ENCODE peak calls at places on chromosomes 6 and 20, in seven cellular contexts. Q is breast epithelium, P is sigmoid colon, J is endothelial cell of umbilical vein, X is stomach, L is suprapubic skin, V is HCT116. D is an unnamed sample.

GRCh38 chr20:58634818-58635665 is 16.0 kb upstream of the STX16 start:
- DNase-seq in Q (no peak), P (peak), J (no peak), X (no peak), L (no peak), V (no peak), D (peak)

GRCh38 chr6:157518399-157519250 is 137.6 kb downstream of the ZDHHC14 start:
- DNase-seq in Q (no peak), P (no peak), J (no peak), X (no peak), L (no peak), V (peak), D (no peak)

GRCh38 chr6:73579389-73579788 is 58.6 kb upstream of the EEF1A1 start:
- DNase-seq in Q (no peak), P (no peak), J (no peak), X (no peak), L (no peak), V (no peak), D (no peak)

GRCh38 chr6:99746261-99746895 is 139.7 kb downstream of the PRDM13 start:
- DNase-seq in Q (peak), P (no peak), J (peak), X (peak), L (no peak), V (peak), D (no peak)

GRCh38 chr6:119643866-119644265 is 294.3 kb upstream of the MAN1A1 start:
- DNase-seq in Q (no peak), P (no peak), J (no peak), X (no peak), L (no peak), V (no peak), D (no peak)

GRCh38 chr6:34305497-34305896 is 56.7 kb upstream of the SMIM29 start:
- DNase-seq in Q (no peak), P (no peak), J (no peak), X (no peak), L (no peak), V (no peak), D (no peak)

GRCh38 chr6:158377866-158378265 is 65.6 kb downstream of the TULP4 start:
- DNase-seq in Q (peak), P (no peak), J (no peak), X (no peak), L (no peak), V (no peak), D (no peak)

GRCh38 chr6:166333172-166333995 is 9.0 kb downstream of the SFT2D1 start:
- DNase-seq in Q (no peak), P (no peak), J (no peak), X (no peak), L (no peak), V (no peak), D (peak)

GRCh38 chr6:80974579-80974978 is 777.9 kb downstream of the TENT5A start:
- DNase-seq in Q (no peak), P (no peak), J (no peak), X (no peak), L (no peak), V (no peak), D (no peak)

GRCh38 chr20:59435496-59435895 is 135.1 kb downstream of the EDN3 start:
- DNase-seq in Q (no peak), P (no peak), J (no peak), X (no peak), L (no peak), V (no peak), D (no peak)

GRCh38 chr20:51092238-51092822 is 69.4 kb upstream of the KCNG1 start:
- DNase-seq in Q (no peak), P (no peak), J (no peak), X (no peak), L (no peak), V (no peak), D (no peak)

GRCh38 chr6:45727228-45727627 is 288.4 kb downstream of the CLIC5 start:
- DNase-seq in Q (no peak), P (no peak), J (no peak), X (no peak), L (no peak), V (no peak), D (no peak)

GRCh38 chr6:45903959-45904358 is 111.7 kb downstream of the CLIC5 start:
- DNase-seq in Q (no peak), P (no peak), J (no peak), X (no peak), L (no peak), V (no peak), D (no peak)

GRCh38 chr20:17570347-17571152 is 675 bp downstream of the DSTN start:
- DNase-seq in Q (peak), P (peak), J (peak), X (peak), L (peak), V (peak), D (peak)

GRCh38 chr20:63831696-63832686 is 927 bp upstream of the ZBTB46 start:
- DNase-seq in Q (no peak), P (no peak), J (no peak), X (peak), L (no peak), V (peak), D (no peak)

GRCh38 chr6:41181566-41181965 is 18.6 kb upstream of the TREM2 start:
- DNase-seq in Q (no peak), P (no peak), J (no peak), X (no peak), L (no peak), V (no peak), D (no peak)

GRCh38 chr6:33061987-33062386 is 11.5 kb downstream of the HLA-DPA1 start:
- DNase-seq in Q (no peak), P (no peak), J (peak), X (no peak), L (no peak), V (no peak), D (peak)

GRCh38 chr6:127302728-127303675 is 36.3 kb downstream of the RNF146 start:
- DNase-seq in Q (no peak), P (no peak), J (peak), X (peak), L (no peak), V (peak), D (peak)

GRCh38 chr6:19463925-19464324 is 373.2 kb upstream of the ID4 start:
- DNase-seq in Q (no peak), P (no peak), J (no peak), X (no peak), L (no peak), V (no peak), D (no peak)

GRCh38 chr20:10652660-10653191 is 21.1 kb downstream of the JAG1 start:
- DNase-seq in Q (no peak), P (peak), J (peak), X (no peak), L (no peak), V (no peak), D (no peak)

GRCh38 chr6:42406296-42407280 is 45.1 kb downstream of the TRERF1 start:
- DNase-seq in Q (no peak), P (no peak), J (peak), X (no peak), L (no peak), V (no peak), D (no peak)

GRCh38 chr6:56335733-56336132 is 88.4 kb upstream of the COL21A1 start:
- DNase-seq in Q (no peak), P (no peak), J (peak), X (no peak), L (no peak), V (peak), D (no peak)

GRCh38 chr20:53698321-53698978 is 104.8 kb upstream of the ZNF217 start:
- DNase-seq in Q (no peak), P (no peak), J (no peak), X (no peak), L (no peak), V (no peak), D (no peak)

GRCh38 chr6:116206231-116206903 is 47.5 kb downstream of the TSPYL4 start:
- DNase-seq in Q (no peak), P (no peak), J (no peak), X (no peak), L (no peak), V (no peak), D (no peak)

GRCh38 chr6:19535351-19535750 is 301.8 kb upstream of the ID4 start:
- DNase-seq in Q (no peak), P (no peak), J (no peak), X (no peak), L (no peak), V (no peak), D (no peak)

GRCh38 chr20:59300341-59301081 is at the start of gene EDN3:
- DNase-seq in Q (no peak), P (no peak), J (no peak), X (no peak), L (no peak), V (no peak), D (no peak)

GRCh38 chr20:62941792-62942191 is 3.8 kb downstream of the GID8 start:
- DNase-seq in Q (no peak), P (no peak), J (no peak), X (no peak), L (no peak), V (no peak), D (no peak)

GRCh38 chr6:11043552-11043960 is 549 bp downstream of the ELOVL2 start:
- DNase-seq in Q (no peak), P (no peak), J (no peak), X (no peak), L (no peak), V (no peak), D (peak)

GRCh38 chr6:81897793-81898192 is 145.3 kb upstream of the TENT5A start:
- DNase-seq in Q (no peak), P (no peak), J (no peak), X (no peak), L (no peak), V (no peak), D (no peak)

GRCh38 chr20:23105193-23105592 is 19.1 kb upstream of the CD93 start:
- DNase-seq in Q (no peak), P (no peak), J (no peak), X (no peak), L (no peak), V (no peak), D (no peak)

GRCh38 chr6:34352305-34352937 is 40.0 kb downstream of the NUDT3 start:
- DNase-seq in Q (no peak), P (no peak), J (no peak), X (no peak), L (no peak), V (no peak), D (no peak)

GRCh38 chr20:3686867-3687321 is 5.1 kb upstream of the ADAM33 start:
- DNase-seq in Q (peak), P (peak), J (no peak), X (peak), L (no peak), V (no peak), D (no peak)

GRCh38 chr6:19150307-19150706 is 686.9 kb upstream of the ID4 start:
- DNase-seq in Q (no peak), P (no peak), J (no peak), X (no peak), L (no peak), V (no peak), D (no peak)

GRCh38 chr20:33373735-33374605 is 27.3 kb downstream of the CDK5RAP1 start:
- DNase-seq in Q (peak), P (no peak), J (peak), X (no peak), L (no peak), V (no peak), D (no peak)

GRCh38 chr6:16649895-16650294 is 111.4 kb downstream of the ATXN1 start:
- DNase-seq in Q (no peak), P (no peak), J (no peak), X (no peak), L (no peak), V (no peak), D (no peak)

GRCh38 chr20:37519508-37520416 is 1.3 kb upstream of the NNAT start:
- DNase-seq in Q (no peak), P (peak), J (peak), X (peak), L (no peak), V (no peak), D (no peak)

GRCh38 chr20:37520417-37520751 is 666 bp upstream of the NNAT start:
- DNase-seq in Q (no peak), P (no peak), J (no peak), X (peak), L (no peak), V (no peak), D (no peak)

GRCh38 chr20:37523012-37523391 is 2.0 kb downstream of the NNAT start:
- DNase-seq in Q (no peak), P (peak), J (no peak), X (peak), L (no peak), V (no peak), D (no peak)

GRCh38 chr20:37522258-37523011 is 1.4 kb downstream of the NNAT start:
- DNase-seq in Q (peak), P (peak), J (peak), X (peak), L (no peak), V (no peak), D (no peak)

DNA sequence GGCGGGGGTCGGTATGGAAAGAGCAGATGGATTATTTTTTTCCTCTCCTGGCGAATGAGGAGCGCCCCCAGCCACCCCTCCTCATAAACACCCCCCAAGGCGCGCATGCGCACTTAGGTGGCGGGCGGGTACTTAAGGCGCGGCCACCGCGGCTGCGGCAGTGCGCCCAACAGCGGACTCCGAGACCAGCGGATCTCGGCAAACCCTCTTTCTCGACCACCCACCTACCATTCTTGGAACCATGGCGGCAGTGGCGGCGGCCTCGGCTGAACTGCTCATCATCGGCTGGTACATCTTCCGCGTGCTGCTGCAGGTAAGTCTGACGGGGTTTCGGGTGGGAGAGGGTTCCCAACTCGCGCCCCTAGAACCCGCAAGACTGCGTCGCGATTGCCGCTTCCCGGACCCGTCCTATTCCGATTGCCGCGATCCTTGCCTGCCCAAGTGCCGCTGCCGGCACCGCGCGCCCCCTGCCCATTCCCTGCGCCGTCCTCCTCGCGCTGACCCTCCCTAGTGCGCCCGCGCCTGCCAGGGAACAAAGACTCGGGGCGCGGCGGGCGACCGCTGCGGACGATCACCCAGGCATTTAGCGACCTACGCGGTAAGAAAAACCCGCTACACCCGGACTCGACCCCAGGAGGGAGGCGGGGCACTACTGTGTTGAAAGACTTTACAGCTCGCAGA is at the start of gene NNAT:
- DNase-seq in Q (no peak), P (no peak), J (no peak), X (peak), L (no peak), V (no peak), D (no peak)
- TF ChIP-seq POLR2A in Q (no peak), P (no peak), J (no peak), X (no peak), L (no peak), V (no peak), D (no peak)

GRCh38 chr6:2188856-2189384 is 56.5 kb downstream of the GMDS start:
- DNase-seq in Q (no peak), P (no peak), J (peak), X (no peak), L (no peak), V (no peak), D (no peak)
- TF ChIP-seq POLR2AphosphoS5 in Q (no peak), P (no peak), J (no peak), X (no peak), L (no peak), V (no peak), D (no peak)

DNA sequence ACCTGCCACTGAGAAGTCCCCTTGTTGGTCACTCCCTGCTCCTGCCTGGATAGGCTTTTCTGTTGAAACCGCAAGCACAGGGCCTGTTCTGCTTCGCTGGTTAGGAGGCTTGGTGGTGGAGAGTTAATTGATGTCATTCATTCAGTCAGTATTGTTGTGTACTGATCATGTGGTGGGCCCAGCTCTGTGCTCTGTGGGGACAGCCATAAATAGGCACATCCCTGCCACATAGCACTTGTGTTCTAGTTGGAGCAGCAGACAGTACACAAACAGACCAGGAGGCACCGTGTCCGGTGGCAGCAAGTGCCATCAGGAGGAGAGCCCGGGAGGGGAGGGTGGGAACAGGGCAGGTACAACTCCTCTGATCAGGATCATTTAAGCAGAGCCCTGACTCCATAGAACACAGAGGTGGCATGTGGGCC is 155.2 kb upstream of the INSM1 start:
- DNase-seq in Q (no peak), P (no peak), J (no peak), X (no peak), L (no peak), V (no peak), D (no peak)
- TF ChIP-seq POLR2A in Q (no peak), P (no peak), J (no peak), X (no peak), L (no peak), V (no peak), D (no peak)

DNA sequence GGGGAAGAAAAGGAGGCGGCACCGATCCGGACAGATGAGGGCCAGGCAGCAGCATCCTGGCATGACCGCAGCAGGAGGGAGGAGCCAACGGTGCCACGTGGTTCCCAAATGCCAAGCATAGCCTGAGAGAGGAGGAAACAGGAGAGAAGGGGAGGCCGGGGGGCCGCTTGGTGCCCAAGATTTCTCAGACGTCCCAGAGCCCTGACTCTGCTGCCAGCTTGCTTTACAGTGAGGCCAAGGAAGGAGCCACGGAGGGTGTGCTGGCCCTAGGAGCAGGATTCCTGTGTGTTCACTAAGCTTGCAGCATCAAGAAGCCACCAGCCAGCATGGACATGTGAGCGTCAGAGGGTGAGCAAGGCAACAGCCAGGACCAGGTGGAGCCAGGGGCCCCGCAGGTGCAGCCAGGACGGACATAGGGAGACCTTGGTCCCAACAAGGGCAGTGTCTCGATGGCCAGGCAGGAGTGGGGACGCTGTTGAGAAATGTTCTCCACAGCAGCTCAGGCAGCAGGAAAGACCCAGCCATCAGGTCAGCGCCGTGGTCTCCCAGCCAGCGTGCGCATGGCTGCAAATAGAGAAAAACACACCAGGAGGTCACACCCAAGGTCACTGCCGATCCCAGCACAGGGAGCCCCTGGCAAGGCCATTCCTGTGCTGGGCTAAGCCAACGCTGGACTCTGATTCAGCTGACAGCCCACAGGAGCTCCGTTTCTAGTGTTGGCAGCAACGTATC is 143.7 kb downstream of the DLL1 start:
- DNase-seq in Q (peak), P (peak), J (no peak), X (no peak), L (peak), V (no peak), D (no peak)
- TF ChIP-seq POLR2AphosphoS5 in Q (no peak), P (no peak), J (no peak), X (no peak), L (no peak), V (no peak), D (no peak)

GRCh38 chr6:149454405-149454848 is 30.4 kb downstream of the ZC3H12D start:
- DNase-seq in Q (peak), P (peak), J (peak), X (peak), L (peak), V (no peak), D (no peak)
- TF ChIP-seq POLR2A in Q (no peak), P (no peak), J (no peak), X (no peak), L (no peak), V (no peak), D (no peak)

GRCh38 chr20:44183282-44183681 is 3.7 kb downstream of the JPH2 start:
- DNase-seq in Q (no peak), P (peak), J (no peak), X (no peak), L (no peak), V (no peak), D (no peak)

GRCh38 chr20:44187054-44187762 is at the start of gene JPH2:
- DNase-seq in Q (peak), P (peak), J (no peak), X (peak), L (no peak), V (no peak), D (no peak)

GRCh38 chr20:44186201-44186600 is 787 bp downstream of the JPH2 start:
- DNase-seq in Q (peak), P (no peak), J (no peak), X (no peak), L (no peak), V (no peak), D (no peak)

GRCh38 chr20:44186674-44187053 is 324 bp downstream of the JPH2 start:
- DNase-seq in Q (peak), P (peak), J (no peak), X (no peak), L (no peak), V (no peak), D (no peak)

GRCh38 chr20:44185574-44185973 is 1.4 kb downstream of the JPH2 start:
- DNase-seq in Q (peak), P (no peak), J (no peak), X (no peak), L (no peak), V (no peak), D (no peak)
- TF ChIP-seq POLR2AphosphoS5 in Q (no peak), P (no peak), J (no peak), X (no peak), L (no peak), V (no peak), D (no peak)

GRCh38 chr6:31901953-31902643 is at the start of gene ZBTB12:
- DNase-seq in Q (peak), P (peak), J (peak), X (peak), L (peak), V (peak), D (peak)
- TF ChIP-seq POLR2A in Q (no peak), P (peak), J (peak), X (no peak), L (no peak), V (no peak), D (no peak)

D was measured in GM12891.